ENCODE peak calls at places on chromosomes 1 and 21, in four cellular contexts. One of them, this sample, is unnamed.

GRCh38 chr1:176768532-176768931 is 305.6 kb downstream of the PAPPA2 start:
- DNase-seq in substantia nigra: no peak
- DNase-seq in EL: no peak
- DNase-seq in activated T-helper 1 cell treated with anti-CD3 and anti-CD28 coated beads, Interleukin-12 subunit alpha, Interleukin-12 subunit beta, Interleukin-2, Interleukin-4 antibody, amounts not matched to agents 30 ng/mL and 10 ng/mL and 1 ng/mL, durations not matched to agents 14 hours and 24 hours and 36 hours: no peak
- DNase-seq in this sample: no peak

GRCh38 chr21:29295066-29295650 is 3.6 kb upstream of the BACH1 start:
- DNase-seq in substantia nigra: no peak
- DNase-seq in EL: no peak
- DNase-seq in activated T-helper 1 cell treated with anti-CD3 and anti-CD28 coated beads, Interleukin-12 subunit alpha, Interleukin-12 subunit beta, Interleukin-2, Interleukin-4 antibody, amounts not matched to agents 30 ng/mL and 10 ng/mL and 1 ng/mL, durations not matched to agents 14 hours and 24 hours and 36 hours: peak
- DNase-seq in this sample: no peak

GRCh38 chr1:31595836-31596736 is 19.8 kb downstream of the TINAGL1 start:
- DNase-seq in substantia nigra: no peak
- DNase-seq in EL: no peak
- DNase-seq in activated T-helper 1 cell treated with anti-CD3 and anti-CD28 coated beads, Interleukin-12 subunit alpha, Interleukin-12 subunit beta, Interleukin-2, Interleukin-4 antibody, amounts not matched to agents 30 ng/mL and 10 ng/mL and 1 ng/mL, durations not matched to agents 14 hours and 24 hours and 36 hours: no peak
- DNase-seq in this sample: no peak

GRCh38 chr1:161921990-161922389 is 101.7 kb downstream of the OLFML2B start:
- DNase-seq in substantia nigra: no peak
- DNase-seq in EL: peak
- DNase-seq in activated T-helper 1 cell treated with anti-CD3 and anti-CD28 coated beads, Interleukin-12 subunit alpha, Interleukin-12 subunit beta, Interleukin-2, Interleukin-4 antibody, amounts not matched to agents 30 ng/mL and 10 ng/mL and 1 ng/mL, durations not matched to agents 14 hours and 24 hours and 36 hours: no peak
- DNase-seq in this sample: no peak

GRCh38 chr1:226625326-226625725 is 76.8 kb downstream of the STUM start:
- DNase-seq in substantia nigra: no peak
- DNase-seq in EL: no peak
- DNase-seq in activated T-helper 1 cell treated with anti-CD3 and anti-CD28 coated beads, Interleukin-12 subunit alpha, Interleukin-12 subunit beta, Interleukin-2, Interleukin-4 antibody, amounts not matched to agents 30 ng/mL and 10 ng/mL and 1 ng/mL, durations not matched to agents 14 hours and 24 hours and 36 hours: no peak
- DNase-seq in this sample: no peak

GRCh38 chr1:67347688-67348472 is 40.2 kb downstream of the IL12RB2 start:
- DNase-seq in substantia nigra: peak
- DNase-seq in EL: peak
- DNase-seq in activated T-helper 1 cell treated with anti-CD3 and anti-CD28 coated beads, Interleukin-12 subunit alpha, Interleukin-12 subunit beta, Interleukin-2, Interleukin-4 antibody, amounts not matched to agents 30 ng/mL and 10 ng/mL and 1 ng/mL, durations not matched to agents 14 hours and 24 hours and 36 hours: no peak
- DNase-seq in this sample: no peak

GRCh38 chr1:40041466-40041838 is 923 bp downstream of the CAP1 start:
- DNase-seq in substantia nigra: no peak
- DNase-seq in EL: no peak
- DNase-seq in activated T-helper 1 cell treated with anti-CD3 and anti-CD28 coated beads, Interleukin-12 subunit alpha, Interleukin-12 subunit beta, Interleukin-2, Interleukin-4 antibody, amounts not matched to agents 30 ng/mL and 10 ng/mL and 1 ng/mL, durations not matched to agents 14 hours and 24 hours and 36 hours: no peak
- DNase-seq in this sample: no peak

GRCh38 chr1:30929135-30929889 is 20.8 kb upstream of the SDC3 start:
- DNase-seq in substantia nigra: peak
- DNase-seq in EL: peak
- DNase-seq in activated T-helper 1 cell treated with anti-CD3 and anti-CD28 coated beads, Interleukin-12 subunit alpha, Interleukin-12 subunit beta, Interleukin-2, Interleukin-4 antibody, amounts not matched to agents 30 ng/mL and 10 ng/mL and 1 ng/mL, durations not matched to agents 14 hours and 24 hours and 36 hours: peak
- DNase-seq in this sample: peak

GRCh38 chr21:40568756-40569155 is 278.2 kb downstream of the DSCAM start:
- DNase-seq in substantia nigra: no peak
- DNase-seq in EL: no peak
- DNase-seq in activated T-helper 1 cell treated with anti-CD3 and anti-CD28 coated beads, Interleukin-12 subunit alpha, Interleukin-12 subunit beta, Interleukin-2, Interleukin-4 antibody, amounts not matched to agents 30 ng/mL and 10 ng/mL and 1 ng/mL, durations not matched to agents 14 hours and 24 hours and 36 hours: no peak
- DNase-seq in this sample: no peak

GRCh38 chr1:14282583-14283186 is 315.8 kb upstream of the KAZN start:
- DNase-seq in substantia nigra: no peak
- DNase-seq in EL: no peak
- DNase-seq in activated T-helper 1 cell treated with anti-CD3 and anti-CD28 coated beads, Interleukin-12 subunit alpha, Interleukin-12 subunit beta, Interleukin-2, Interleukin-4 antibody, amounts not matched to agents 30 ng/mL and 10 ng/mL and 1 ng/mL, durations not matched to agents 14 hours and 24 hours and 36 hours: no peak
- DNase-seq in this sample: no peak

GRCh38 chr1:34845131-34845901 is 14.2 kb downstream of the SMIM12 start:
- DNase-seq in substantia nigra: no peak
- DNase-seq in EL: no peak
- DNase-seq in activated T-helper 1 cell treated with anti-CD3 and anti-CD28 coated beads, Interleukin-12 subunit alpha, Interleukin-12 subunit beta, Interleukin-2, Interleukin-4 antibody, amounts not matched to agents 30 ng/mL and 10 ng/mL and 1 ng/mL, durations not matched to agents 14 hours and 24 hours and 36 hours: no peak
- DNase-seq in this sample: no peak

GRCh38 chr1:86183711-86184252 is 27.2 kb upstream of the COL24A1 start:
- DNase-seq in substantia nigra: no peak
- DNase-seq in EL: no peak
- DNase-seq in activated T-helper 1 cell treated with anti-CD3 and anti-CD28 coated beads, Interleukin-12 subunit alpha, Interleukin-12 subunit beta, Interleukin-2, Interleukin-4 antibody, amounts not matched to agents 30 ng/mL and 10 ng/mL and 1 ng/mL, durations not matched to agents 14 hours and 24 hours and 36 hours: no peak
- DNase-seq in this sample: no peak

GRCh38 chr1:183520379-183520778 is 48.1 kb downstream of the SMG7 start:
- DNase-seq in substantia nigra: no peak
- DNase-seq in EL: no peak
- DNase-seq in activated T-helper 1 cell treated with anti-CD3 and anti-CD28 coated beads, Interleukin-12 subunit alpha, Interleukin-12 subunit beta, Interleukin-2, Interleukin-4 antibody, amounts not matched to agents 30 ng/mL and 10 ng/mL and 1 ng/mL, durations not matched to agents 14 hours and 24 hours and 36 hours: no peak
- DNase-seq in this sample: no peak

GRCh38 chr1:30611741-30612309 is 111.6 kb downstream of the MATN1 start:
- DNase-seq in substantia nigra: no peak
- DNase-seq in EL: no peak
- DNase-seq in activated T-helper 1 cell treated with anti-CD3 and anti-CD28 coated beads, Interleukin-12 subunit alpha, Interleukin-12 subunit beta, Interleukin-2, Interleukin-4 antibody, amounts not matched to agents 30 ng/mL and 10 ng/mL and 1 ng/mL, durations not matched to agents 14 hours and 24 hours and 36 hours: no peak
- DNase-seq in this sample: no peak

GRCh38 chr1:55195523-55196233 is 19.5 kb downstream of the USP24 start:
- DNase-seq in substantia nigra: no peak
- DNase-seq in EL: peak
- DNase-seq in activated T-helper 1 cell treated with anti-CD3 and anti-CD28 coated beads, Interleukin-12 subunit alpha, Interleukin-12 subunit beta, Interleukin-2, Interleukin-4 antibody, amounts not matched to agents 30 ng/mL and 10 ng/mL and 1 ng/mL, durations not matched to agents 14 hours and 24 hours and 36 hours: no peak
- DNase-seq in this sample: no peak